ENCODE peak calls at places on chromosomes 6 and 20, in four cellular contexts. A, P, N and B are unnamed samples.

GRCh38 chr6:108406943-108407342 is 112.1 kb downstream of the AFG1L start:
- DNase-seq in N (no peak), P (no peak), A (no peak), B (no peak)

GRCh38 chr6:112802154-112802553 is 455.0 kb downstream of the RFPL4B start:
- DNase-seq in P (peak; percentile 73), A (peak; percentile 93), N (no peak), B (peak; percentile 93)

GRCh38 chr6:43606019-43606418 is 23.0 kb downstream of the GTPBP2 start:
- DNase-seq in N (no peak), A (no peak), P (no peak), B (no peak)

GRCh38 chr20:14757728-14758127 is 420.3 kb upstream of the FLRT3 start:
- DNase-seq in N (no peak), P (no peak), A (no peak), B (no peak)

GRCh38 chr20:59785986-59786753 is 147.3 kb downstream of the SYCP2 start:
- DNase-seq in N (no peak), P (no peak), A (no peak), B (no peak)

GRCh38 chr20:5390719-5391118 is 74.0 kb upstream of the PROKR2 start:
- DNase-seq in A (no peak), N (no peak), P (no peak), B (no peak)

GRCh38 chr20:53162251-53162835 is 190.2 kb downstream of the TSHZ2 start:
- DNase-seq in N (peak; percentile 48), P (peak; percentile 86), A (no peak), B (peak; percentile 37)

GRCh38 chr20:43467589-43467988 is 9.9 kb downstream of the SRSF6 start:
- DNase-seq in P (no peak), N (no peak), A (no peak), B (no peak)

GRCh38 chr6:99143108-99143828 is 195.5 kb upstream of the FBXL4 start:
- DNase-seq in A (no peak), P (no peak), N (no peak), B (no peak)

GRCh38 chr20:11459090-11459877 is 458.4 kb upstream of the BTBD3 start:
- DNase-seq in A (no peak), N (no peak), P (peak; percentile 41), B (peak; percentile 34)

GRCh38 chr6:149840345-149841075 is 23.6 kb downstream of the LRP11 start:
- DNase-seq in N (no peak), A (peak; percentile 66), P (peak; percentile 94), B (peak; percentile 94)

GRCh38 chr6:24859608-24860007 is 60.9 kb upstream of the ARMH2 start:
- DNase-seq in N (no peak), P (no peak), A (no peak), B (no peak)
- H3K36me3 ChIP-seq in N (peaks cover 62% of the 10 kb centered on the region), P (no peaks in the 10 kb centered on the region), A (no peaks in the 10 kb centered on the region), B (peaks cover 58% of the 10 kb centered on the region)

GRCh38 chr6:11964101-11964500 is 48.0 kb upstream of the HIVEP1 start:
- DNase-seq in N (no peak), A (no peak), P (no peak), B (no peak)
- H3K9ac ChIP-seq in N (no peak overlapping the region), A (no peak overlapping the region), P (no peak overlapping the region), B (no peak overlapping the region)

DNA sequence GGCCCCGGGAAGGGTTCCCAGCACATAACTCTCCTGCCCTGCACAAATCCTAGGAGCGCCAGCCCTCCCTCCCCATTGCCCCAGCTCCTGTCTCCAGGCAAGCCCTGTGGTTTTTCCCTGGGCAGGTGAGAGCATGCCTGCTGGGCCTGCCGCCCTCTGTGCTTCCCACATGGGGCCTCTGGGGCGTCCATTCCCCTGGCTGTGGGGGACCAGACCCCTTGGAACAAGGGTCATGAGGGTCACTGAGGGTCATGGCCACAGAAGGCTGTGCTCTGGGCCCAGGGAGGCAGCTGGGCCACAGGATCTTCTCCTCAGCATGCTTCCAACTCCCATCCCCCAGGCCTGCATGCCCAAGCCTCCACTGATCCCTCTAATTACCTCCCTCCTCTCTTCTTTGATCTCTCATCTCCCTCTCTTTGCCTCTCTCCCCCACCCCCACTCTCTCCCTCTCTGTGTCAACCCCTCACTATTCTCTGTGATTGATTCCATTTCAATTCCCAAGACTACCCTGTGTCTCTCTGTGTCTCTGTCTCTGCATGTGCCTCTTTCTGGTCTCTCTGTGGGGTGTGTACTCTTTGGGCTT is 6.1 kb downstream of the MDFI start:
- DNase-seq in A (no peak), N (no peak), P (no peak), B (no peak)
- H3K36me3 ChIP-seq in A (peaks cover 28% of the 10 kb centered on the region), N (peaks cover 77% of the 10 kb centered on the region), P (no peaks in the 10 kb centered on the region), B (no peaks in the 10 kb centered on the region)

GRCh38 chr6:157126183-157127098 is 196.9 kb downstream of the TMEM242 start:
- DNase-seq in P (no peak), N (no peak), A (no peak), B (no peak)

GRCh38 chr6:157125531-157125930 is 197.8 kb downstream of the TMEM242 start:
- DNase-seq in N (no peak), P (no peak), A (no peak), B (no peak)

GRCh38 chr6:157123245-157123644 is 200.1 kb downstream of the TMEM242 start:
- DNase-seq in A (no peak), P (no peak), N (no peak), B (no peak)

GRCh38 chr6:157121897-157122296 is 201.4 kb downstream of the TMEM242 start:
- DNase-seq in P (no peak), N (no peak), A (no peak), B (no peak)

GRCh38 chr6:157124855-157125254 is 198.5 kb downstream of the TMEM242 start:
- DNase-seq in A (no peak), P (no peak), N (no peak), B (no peak)
- H3K9ac ChIP-seq in A (no peak overlapping the region), P (no peak overlapping the region), N (no peak overlapping the region), B (no peak overlapping the region)

DNA sequence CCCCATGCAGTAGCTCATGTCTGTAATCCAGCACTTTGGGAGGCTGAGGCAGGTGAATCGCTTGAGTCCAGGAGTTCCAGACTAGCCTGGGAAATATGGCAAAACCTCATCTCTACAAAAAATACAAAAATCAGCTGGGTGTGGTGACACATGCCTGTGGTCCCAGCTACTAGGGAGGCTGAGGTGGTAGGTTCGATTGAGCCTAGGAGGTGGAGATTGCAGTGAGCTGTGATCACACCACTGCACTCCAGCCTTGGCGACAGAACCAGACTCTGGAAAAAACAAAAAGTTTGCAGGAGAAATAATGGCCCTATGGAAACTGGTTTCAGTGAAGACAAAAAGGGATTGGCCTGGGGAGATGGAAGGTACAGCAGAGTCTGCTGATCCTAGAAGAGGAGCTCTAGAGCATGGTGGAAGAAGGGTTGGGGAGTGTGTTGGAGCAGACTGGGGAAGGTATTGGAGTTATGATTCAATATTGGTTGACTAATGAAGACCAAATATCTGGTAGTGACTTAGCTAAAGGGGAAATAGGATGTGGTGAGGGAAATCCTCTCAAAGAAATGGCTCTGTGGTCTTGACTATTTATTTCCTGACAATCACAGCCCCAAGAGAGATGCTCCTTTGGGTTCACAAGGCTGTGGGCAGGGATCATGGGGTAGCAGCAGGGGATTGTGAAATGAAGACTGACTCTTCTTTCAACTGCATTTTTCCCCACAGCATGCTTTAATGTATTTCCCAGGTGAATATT is 281.9 kb downstream of the UTRN start:
- DNase-seq in A (no peak), N (no peak), P (no peak), B (no peak)
- H3K36me3 ChIP-seq in A (peaks cover 2% of the 10 kb centered on the region), N (peaks cover 14% of the 10 kb centered on the region), P (peaks cover 9% of the 10 kb centered on the region), B (peaks cover 42% of the 10 kb centered on the region)

GRCh38 chr6:10411915-10412164 is 3.0 kb downstream of the TFAP2A start:
- DNase-seq in P (no peak), A (peak; percentile 64), N (no peak), B (no peak)
- H3K9ac ChIP-seq in P (peak overlapping the region; percentile 93), A (no peak overlapping the region), N (no peak overlapping the region), B (peak overlapping the region; percentile 44)

GRCh38 chr6:151409260-151409659 is 17.9 kb upstream of the ZBTB2 start:
- DNase-seq in A (no peak), N (no peak), P (no peak), B (no peak)
- H3K36me3 ChIP-seq in A (peaks cover 16% of the 10 kb centered on the region), N (peaks cover 97% of the 10 kb centered on the region), P (peaks cover 76% of the 10 kb centered on the region), B (peaks cover 58% of the 10 kb centered on the region)

DNA sequence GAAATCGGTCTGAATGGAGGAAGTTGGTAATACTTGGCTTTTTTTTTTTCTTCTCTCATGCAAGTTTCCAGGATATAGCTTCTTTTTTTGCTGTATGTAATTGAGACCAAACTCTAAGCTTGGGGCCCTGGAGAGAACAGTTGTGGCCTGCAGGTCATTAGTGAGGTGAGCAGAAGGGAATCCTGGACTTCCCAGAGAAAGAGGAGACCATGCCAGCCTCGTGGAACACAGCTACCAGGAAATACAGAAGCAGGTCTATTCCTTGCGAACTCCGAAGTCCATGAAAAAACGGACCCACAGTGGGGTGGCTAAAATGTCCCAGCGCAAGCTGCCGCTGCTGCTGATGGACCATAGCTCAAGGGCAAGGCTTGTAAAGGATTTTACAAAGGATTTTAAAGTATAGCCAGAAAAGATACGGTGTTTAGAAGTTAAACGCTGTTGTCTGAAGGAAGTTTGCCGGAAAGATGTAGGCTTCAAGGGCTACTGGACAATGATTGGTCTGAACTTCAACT is 374.7 kb downstream of the UTRN start:
- DNase-seq in A (no peak), N (no peak), P (no peak), B (no peak)
- H3K9ac ChIP-seq in A (no peak overlapping the region), N (no peak overlapping the region), P (no peak overlapping the region), B (peak overlapping the region; percentile 33)

GRCh38 chr6:79005497-79005896 is 72.6 kb downstream of the PHIP start:
- DNase-seq in P (no peak), N (no peak), A (no peak), B (peak; percentile 28)

GRCh38 chr6:79009819-79010218 is 68.2 kb downstream of the PHIP start:
- DNase-seq in P (no peak), N (no peak), A (no peak), B (no peak)

GRCh38 chr6:79004239-79004638 is 73.8 kb downstream of the PHIP start:
- DNase-seq in P (no peak), N (no peak), A (no peak), B (no peak)

GRCh38 chr6:79001415-79001814 is 76.6 kb downstream of the PHIP start:
- DNase-seq in N (no peak), A (no peak), P (no peak), B (no peak)

DNA sequence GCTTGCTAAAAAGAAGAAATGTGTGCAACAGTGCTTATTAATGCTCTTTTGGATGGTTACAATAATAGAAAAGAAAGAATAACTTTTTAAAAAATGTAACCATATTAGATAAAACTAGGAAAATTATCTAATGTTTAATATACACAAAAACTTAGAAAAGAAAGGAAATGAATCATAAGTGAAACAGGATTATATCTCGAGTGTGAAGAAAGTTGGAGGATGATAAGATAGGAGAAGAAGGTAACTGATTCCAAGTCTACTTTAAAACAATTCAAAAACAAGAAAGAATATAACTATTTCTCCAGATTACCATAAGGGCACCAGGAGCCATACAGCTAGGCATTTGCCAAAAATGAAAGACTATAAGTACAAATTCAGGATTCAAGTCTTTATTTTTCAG is 73.0 kb downstream of the PHIP start:
- DNase-seq in N (no peak), A (peak; percentile 64), P (peak; percentile 1), B (peak; percentile 4)
- H3K36me3 ChIP-seq in N (peaks cover 99% of the 10 kb centered on the region), A (no peaks in the 10 kb centered on the region), P (peaks cover 23% of the 10 kb centered on the region), B (peaks cover 49% of the 10 kb centered on the region)